ENCODE peak calls at places on chromosome 16, in seven cellular contexts. One of them, this sample, is unnamed.
A peak's percentile ranks its signal among the peaks of the same experiment; 100 is the strongest.

GRCh38 chr16:85171004-85171808 is 58.9 kb upstream of the CIBAR2 start:
- DNase-seq in CD4-positive, alpha-beta T cell: no peak
- DNase-seq in K562: no peak
- DNase-seq in GM13976: no peak
- DNase-seq in astrocyte of the cerebellum: no peak
- DNase-seq in BE2C: no peak
- DNase-seq in tibial artery: no peak
- DNase-seq in this sample: no peak

GRCh38 chr16:30858111-30858495 is 35.8 kb downstream of the BCL7C start:
- DNase-seq in CD4-positive, alpha-beta T cell: no peak
- DNase-seq in K562: no peak
- DNase-seq in GM13976: no peak
- DNase-seq in astrocyte of the cerebellum: no peak
- DNase-seq in BE2C: no peak
- DNase-seq in tibial artery: no peak
- DNase-seq in this sample: no peak

GRCh38 chr16:88437367-88437964 is 15.6 kb upstream of the ZFPM1 start:
- DNase-seq in CD4-positive, alpha-beta T cell: peak; percentile 56
- DNase-seq in K562: peak; percentile 85
- DNase-seq in GM13976: peak; percentile 86
- DNase-seq in astrocyte of the cerebellum: no peak
- DNase-seq in BE2C: peak; percentile 79
- DNase-seq in tibial artery: no peak
- DNase-seq in this sample: no peak

GRCh38 chr16:2465653-2466415 is 5.3 kb upstream of the NTN3 start:
- DNase-seq in CD4-positive, alpha-beta T cell: no peak
- DNase-seq in K562: no peak
- DNase-seq in GM13976: no peak
- DNase-seq in astrocyte of the cerebellum: no peak
- DNase-seq in BE2C: no peak
- DNase-seq in tibial artery: no peak
- DNase-seq in this sample: no peak

GRCh38 chr16:85335584-85336492 is 223.6 kb upstream of the CIBAR2 start:
- DNase-seq in CD4-positive, alpha-beta T cell: no peak
- DNase-seq in K562: no peak
- DNase-seq in GM13976: no peak
- DNase-seq in astrocyte of the cerebellum: no peak
- DNase-seq in BE2C: no peak
- DNase-seq in tibial artery: no peak
- DNase-seq in this sample: no peak

GRCh38 chr16:67302076-67302475 is 22.7 kb downstream of the PLEKHG4 start:
- DNase-seq in CD4-positive, alpha-beta T cell: no peak
- DNase-seq in K562: no peak
- DNase-seq in GM13976: peak; percentile 21
- DNase-seq in astrocyte of the cerebellum: no peak
- DNase-seq in BE2C: no peak
- DNase-seq in tibial artery: peak; percentile 27
- DNase-seq in this sample: no peak

GRCh38 chr16:721765-722481 is 977 bp downstream of the ANTKMT start:
- DNase-seq in CD4-positive, alpha-beta T cell: no peak
- DNase-seq in K562: peak; percentile 47
- DNase-seq in GM13976: no peak
- DNase-seq in astrocyte of the cerebellum: no peak
- DNase-seq in BE2C: no peak
- DNase-seq in tibial artery: no peak
- DNase-seq in this sample: no peak

GRCh38 chr16:49661465-49662187 is 194.3 kb downstream of the ZNF423 start:
- DNase-seq in CD4-positive, alpha-beta T cell: no peak
- DNase-seq in K562: no peak
- DNase-seq in GM13976: no peak
- DNase-seq in astrocyte of the cerebellum: peak; percentile 49
- DNase-seq in BE2C: peak; percentile 66
- DNase-seq in tibial artery: no peak
- DNase-seq in this sample: no peak

GRCh38 chr16:77169650-77170236 is 21.2 kb upstream of the MON1B start:
- DNase-seq in CD4-positive, alpha-beta T cell: peak; percentile 10
- DNase-seq in K562: peak; percentile 58
- DNase-seq in GM13976: peak; percentile 40
- DNase-seq in astrocyte of the cerebellum: no peak
- DNase-seq in BE2C: peak; percentile 72
- DNase-seq in tibial artery: no peak
- DNase-seq in this sample: no peak

GRCh38 chr16:86508947-86509758 is 1.2 kb upstream of the FOXF1 start:
- DNase-seq in CD4-positive, alpha-beta T cell: no peak
- DNase-seq in K562: no peak
- DNase-seq in GM13976: peak; percentile 67
- DNase-seq in astrocyte of the cerebellum: peak; percentile 45
- DNase-seq in BE2C: no peak
- DNase-seq in tibial artery: no peak
- DNase-seq in this sample: peak; percentile 78

GRCh38 chr16:87042551-87043272 is 274.5 kb downstream of the C16orf95 start:
- DNase-seq in CD4-positive, alpha-beta T cell: no peak
- DNase-seq in K562: no peak
- DNase-seq in GM13976: no peak
- DNase-seq in astrocyte of the cerebellum: no peak
- DNase-seq in BE2C: no peak
- DNase-seq in tibial artery: peak; percentile 72
- DNase-seq in this sample: no peak

GRCh38 chr16:65154321-65154720 is 32.5 kb upstream of the CDH11 start:
- DNase-seq in CD4-positive, alpha-beta T cell: no peak
- DNase-seq in K562: no peak
- DNase-seq in GM13976: no peak
- DNase-seq in astrocyte of the cerebellum: no peak
- DNase-seq in BE2C: no peak
- DNase-seq in tibial artery: no peak
- DNase-seq in this sample: no peak

GRCh38 chr16:53282975-53283946 is 151.0 kb upstream of the RBL2 start:
- DNase-seq in CD4-positive, alpha-beta T cell: no peak
- DNase-seq in K562: no peak
- DNase-seq in GM13976: no peak
- DNase-seq in astrocyte of the cerebellum: peak; percentile 18
- DNase-seq in BE2C: no peak
- DNase-seq in tibial artery: no peak
- DNase-seq in this sample: peak; percentile 57

GRCh38 chr16:68356249-68356918 is 45.6 kb downstream of the PRMT7 start:
- DNase-seq in CD4-positive, alpha-beta T cell: peak; percentile 49
- DNase-seq in K562: no peak
- DNase-seq in GM13976: peak; percentile 92
- DNase-seq in astrocyte of the cerebellum: no peak
- DNase-seq in BE2C: no peak
- DNase-seq in tibial artery: no peak
- DNase-seq in this sample: no peak

GRCh38 chr16:47060596-47060995 is 83.1 kb downstream of the NETO2 start:
- DNase-seq in CD4-positive, alpha-beta T cell: no peak
- DNase-seq in K562: no peak
- DNase-seq in GM13976: no peak
- DNase-seq in astrocyte of the cerebellum: no peak
- DNase-seq in BE2C: no peak
- DNase-seq in tibial artery: peak; percentile 37
- DNase-seq in this sample: no peak

GRCh38 chr16:50244504-50245416 is 21.6 kb upstream of the ADCY7 start:
- DNase-seq in CD4-positive, alpha-beta T cell: no peak
- DNase-seq in K562: peak; percentile 41
- DNase-seq in GM13976: no peak
- DNase-seq in astrocyte of the cerebellum: no peak
- DNase-seq in BE2C: no peak
- DNase-seq in tibial artery: no peak
- DNase-seq in this sample: no peak

GRCh38 chr16:17026600-17027242 is 444.0 kb downstream of the XYLT1 start:
- DNase-seq in CD4-positive, alpha-beta T cell: no peak
- DNase-seq in K562: no peak
- DNase-seq in GM13976: peak; percentile 29
- DNase-seq in astrocyte of the cerebellum: no peak
- DNase-seq in BE2C: no peak
- DNase-seq in tibial artery: no peak
- DNase-seq in this sample: no peak

GRCh38 chr16:23594186-23594585 is 1.9 kb downstream of the NDUFAB1 start:
- DNase-seq in CD4-positive, alpha-beta T cell: no peak
- DNase-seq in K562: no peak
- DNase-seq in GM13976: no peak
- DNase-seq in astrocyte of the cerebellum: no peak
- DNase-seq in BE2C: no peak
- DNase-seq in tibial artery: no peak
- DNase-seq in this sample: no peak

GRCh38 chr16:23595246-23595950 is 718 bp downstream of the NDUFAB1 start:
- DNase-seq in CD4-positive, alpha-beta T cell: no peak
- DNase-seq in K562: no peak
- DNase-seq in GM13976: no peak
- DNase-seq in astrocyte of the cerebellum: no peak
- DNase-seq in BE2C: no peak
- DNase-seq in tibial artery: no peak
- DNase-seq in this sample: no peak

GRCh38 chr16:23595951-23596720 is at the start of gene NDUFAB1:
- DNase-seq in CD4-positive, alpha-beta T cell: peak; percentile 91
- DNase-seq in K562: peak; percentile 88
- DNase-seq in GM13976: peak; percentile 95
- DNase-seq in astrocyte of the cerebellum: peak; percentile 57
- DNase-seq in BE2C: peak; percentile 93
- DNase-seq in tibial artery: peak; percentile 93
- DNase-seq in this sample: peak; percentile 79

GRCh38 chr16:23597003-23597756 is 1.1 kb upstream of the NDUFAB1 start:
- DNase-seq in CD4-positive, alpha-beta T cell: no peak
- DNase-seq in K562: peak; percentile 54
- DNase-seq in GM13976: peak; percentile 49
- DNase-seq in astrocyte of the cerebellum: no peak
- DNase-seq in BE2C: peak; percentile 81
- DNase-seq in tibial artery: no peak
- DNase-seq in this sample: peak; percentile 19
- TF ChIP-seq CTCF in CD4-positive, alpha-beta T cell: no peak
- TF ChIP-seq CTCF in K562: peak; percentile 86
- TF ChIP-seq CTCF in GM13976: peak; percentile 45
- TF ChIP-seq CTCF in astrocyte of the cerebellum: no peak
- TF ChIP-seq CTCF in BE2C: peak; percentile 84
- TF ChIP-seq CTCF in tibial artery: no peak
- TF ChIP-seq CTCF in this sample: no peak

GRCh38 chr16:11386791-11387546 is 41.7 kb downstream of the RMI2 start:
- DNase-seq in CD4-positive, alpha-beta T cell: no peak
- DNase-seq in K562: peak; percentile 78
- DNase-seq in GM13976: peak; percentile 60
- DNase-seq in astrocyte of the cerebellum: no peak
- DNase-seq in BE2C: peak; percentile 71
- DNase-seq in tibial artery: peak; percentile 69
- DNase-seq in this sample: no peak
- TF ChIP-seq CTCF in CD4-positive, alpha-beta T cell: no peak
- TF ChIP-seq CTCF in K562: peak; percentile 74
- TF ChIP-seq CTCF in GM13976: peak; percentile 24
- TF ChIP-seq CTCF in astrocyte of the cerebellum: peak; percentile 73
- TF ChIP-seq CTCF in BE2C: peak; percentile 65
- TF ChIP-seq CTCF in tibial artery: peak; percentile 36
- TF ChIP-seq CTCF in this sample: peak; percentile 72

GRCh38 chr16:14111713-14112538 is 40.8 kb downstream of the MRTFB start:
- DNase-seq in CD4-positive, alpha-beta T cell: no peak
- DNase-seq in K562: no peak
- DNase-seq in GM13976: no peak
- DNase-seq in astrocyte of the cerebellum: peak; percentile 15
- DNase-seq in BE2C: peak; percentile 12
- DNase-seq in tibial artery: no peak
- DNase-seq in this sample: no peak

GRCh38 chr16:14109077-14109775 is 38.1 kb downstream of the MRTFB start:
- DNase-seq in CD4-positive, alpha-beta T cell: no peak
- DNase-seq in K562: no peak
- DNase-seq in GM13976: no peak
- DNase-seq in astrocyte of the cerebellum: no peak
- DNase-seq in BE2C: no peak
- DNase-seq in tibial artery: no peak
- DNase-seq in this sample: no peak

GRCh38 chr16:14110728-14111251 is 39.7 kb downstream of the MRTFB start:
- DNase-seq in CD4-positive, alpha-beta T cell: no peak
- DNase-seq in K562: no peak
- DNase-seq in GM13976: no peak
- DNase-seq in astrocyte of the cerebellum: peak; percentile 8
- DNase-seq in BE2C: no peak
- DNase-seq in tibial artery: no peak
- DNase-seq in this sample: no peak

GRCh38 chr16:14112539-14112856 is 41.4 kb downstream of the MRTFB start:
- DNase-seq in CD4-positive, alpha-beta T cell: no peak
- DNase-seq in K562: no peak
- DNase-seq in GM13976: no peak
- DNase-seq in astrocyte of the cerebellum: no peak
- DNase-seq in BE2C: no peak
- DNase-seq in tibial artery: no peak
- DNase-seq in this sample: no peak

DNA sequence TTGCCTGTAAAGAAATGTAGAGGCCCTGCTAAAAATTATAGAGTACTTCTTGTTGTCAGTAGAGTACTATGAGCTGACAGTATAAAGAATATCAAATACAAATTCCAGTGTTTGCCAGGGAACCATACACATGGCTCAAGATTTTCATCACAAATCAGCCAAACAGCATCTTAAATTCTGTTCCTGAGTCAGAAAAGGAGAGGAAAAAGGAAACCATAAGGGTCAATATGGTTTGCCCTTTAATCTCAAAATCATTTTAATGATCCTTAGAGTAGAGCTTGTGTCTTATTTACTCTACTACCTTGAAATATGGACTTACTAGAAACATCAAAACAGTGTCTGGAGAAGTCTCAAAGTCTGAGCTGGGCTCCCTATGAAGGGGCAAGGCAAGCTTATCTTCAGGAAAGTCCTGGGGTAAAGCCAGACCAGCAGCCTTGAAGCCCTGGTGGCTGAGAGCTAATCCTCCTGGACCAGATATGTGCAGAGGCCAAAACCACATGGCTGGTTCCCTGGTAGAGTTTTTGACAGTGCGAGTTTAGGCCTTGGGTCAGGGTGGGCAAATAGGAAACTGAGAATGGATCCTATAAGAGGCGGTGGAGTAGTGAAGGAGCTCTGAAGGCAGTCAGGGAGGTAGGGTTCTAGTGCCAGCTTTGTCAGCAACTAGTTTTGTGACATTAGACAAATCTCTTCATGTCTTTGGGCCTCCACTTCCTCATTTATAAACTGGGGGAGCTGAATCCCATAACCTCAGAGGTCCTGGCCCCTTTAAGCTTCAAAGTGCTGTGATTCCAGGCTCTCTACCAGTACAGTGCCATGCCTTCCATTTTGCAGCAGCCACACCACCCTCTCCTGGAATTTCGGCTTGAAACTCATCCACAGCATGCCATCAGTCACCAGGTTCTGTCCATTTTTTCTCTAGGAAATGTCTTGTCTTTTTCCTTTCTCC is 38.9 kb downstream of the MRTFB start:
- DNase-seq in CD4-positive, alpha-beta T cell: no peak
- DNase-seq in K562: no peak
- DNase-seq in GM13976: no peak
- DNase-seq in astrocyte of the cerebellum: no peak
- DNase-seq in BE2C: no peak
- DNase-seq in tibial artery: no peak
- DNase-seq in this sample: no peak
- TF ChIP-seq CTCF in CD4-positive, alpha-beta T cell: no peak
- TF ChIP-seq CTCF in K562: no peak
- TF ChIP-seq CTCF in GM13976: no peak
- TF ChIP-seq CTCF in astrocyte of the cerebellum: no peak
- TF ChIP-seq CTCF in BE2C: no peak
- TF ChIP-seq CTCF in tibial artery: no peak
- TF ChIP-seq CTCF in this sample: no peak

DNA sequence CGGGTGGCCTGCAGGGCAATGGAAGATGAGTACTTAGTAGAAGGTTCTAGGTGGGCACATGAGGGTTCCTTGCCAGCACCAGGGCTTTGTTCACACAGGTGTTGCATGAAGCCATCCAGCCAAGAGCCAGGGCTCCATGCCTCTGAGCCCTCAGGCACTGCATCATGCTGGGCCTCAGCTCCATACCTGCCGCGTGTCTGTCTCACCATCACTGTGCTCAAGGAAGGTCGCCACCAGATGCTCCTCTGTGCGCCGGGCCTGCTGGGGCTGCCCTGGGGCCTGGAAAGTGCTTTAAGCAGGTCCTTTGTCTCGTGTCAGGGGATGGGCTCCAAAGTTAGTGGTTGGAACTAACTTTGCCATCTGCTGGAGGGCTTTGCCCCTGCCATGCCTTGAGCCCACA is 25.6 kb downstream of the C16orf90 start:
- DNase-seq in CD4-positive, alpha-beta T cell: no peak
- DNase-seq in K562: no peak
- DNase-seq in GM13976: no peak
- DNase-seq in astrocyte of the cerebellum: no peak
- DNase-seq in BE2C: no peak
- DNase-seq in tibial artery: no peak
- DNase-seq in this sample: no peak
- TF ChIP-seq CTCF in CD4-positive, alpha-beta T cell: no peak
- TF ChIP-seq CTCF in K562: no peak
- TF ChIP-seq CTCF in GM13976: no peak
- TF ChIP-seq CTCF in astrocyte of the cerebellum: no peak
- TF ChIP-seq CTCF in BE2C: no peak
- TF ChIP-seq CTCF in tibial artery: no peak
- TF ChIP-seq CTCF in this sample: no peak

This sample was measured in HFFc6.